ENCODE peak calls at places on chromosome 1, in five cellular contexts. One of them, this sample, is unnamed.

GRCh38 chr1:26378088-26378878 is 5.7 kb upstream of the ZNF683 start:
- DNase-seq in effector CD8-positive, alpha-beta T cell: peak
- DNase-seq in SK-MEL-5: no peak
- DNase-seq in EL: peak
- DNase-seq in WTC11: no peak
- DNase-seq in this sample: peak

GRCh38 chr1:201565024-201565730 is 26.2 kb downstream of the NAV1 start:
- DNase-seq in effector CD8-positive, alpha-beta T cell: no peak
- DNase-seq in SK-MEL-5: peak
- DNase-seq in EL: no peak
- DNase-seq in WTC11: no peak
- DNase-seq in this sample: no peak

GRCh38 chr1:198641966-198642656 is 3.3 kb downstream of the PTPRC start:
- DNase-seq in effector CD8-positive, alpha-beta T cell: no peak
- DNase-seq in SK-MEL-5: no peak
- DNase-seq in EL: no peak
- DNase-seq in WTC11: no peak
- DNase-seq in this sample: no peak

GRCh38 chr1:201020647-201021332 is 2.7 kb downstream of the KIF21B start:
- DNase-seq in effector CD8-positive, alpha-beta T cell: no peak
- DNase-seq in SK-MEL-5: peak
- DNase-seq in EL: peak
- DNase-seq in WTC11: peak
- DNase-seq in this sample: peak

GRCh38 chr1:200039849-200040479 is 12.5 kb downstream of the NR5A2 start:
- DNase-seq in effector CD8-positive, alpha-beta T cell: no peak
- DNase-seq in SK-MEL-5: no peak
- DNase-seq in EL: no peak
- DNase-seq in WTC11: no peak
- DNase-seq in this sample: no peak

GRCh38 chr1:202343652-202344349 is 2.1 kb upstream of the UBE2T start:
- DNase-seq in effector CD8-positive, alpha-beta T cell: no peak
- DNase-seq in SK-MEL-5: peak
- DNase-seq in EL: peak
- DNase-seq in WTC11: no peak
- DNase-seq in this sample: peak

GRCh38 chr1:37556712-37557196 is at the start of gene DNALI1:
- DNase-seq in effector CD8-positive, alpha-beta T cell: no peak
- DNase-seq in SK-MEL-5: peak
- DNase-seq in EL: peak
- DNase-seq in WTC11: peak
- DNase-seq in this sample: peak

GRCh38 chr1:27346357-27346756 is 4.5 kb downstream of the SYTL1 start:
- DNase-seq in effector CD8-positive, alpha-beta T cell: no peak
- DNase-seq in SK-MEL-5: no peak
- DNase-seq in EL: no peak
- DNase-seq in WTC11: no peak
- DNase-seq in this sample: no peak

GRCh38 chr1:218408942-218409341 is 63.8 kb downstream of the TGFB2 start:
- DNase-seq in effector CD8-positive, alpha-beta T cell: no peak
- DNase-seq in SK-MEL-5: no peak
- DNase-seq in EL: no peak
- DNase-seq in WTC11: peak
- DNase-seq in this sample: no peak

GRCh38 chr1:38586993-38587646 is 272.5 kb downstream of the RRAGC start:
- DNase-seq in effector CD8-positive, alpha-beta T cell: peak
- DNase-seq in SK-MEL-5: peak
- DNase-seq in EL: peak
- DNase-seq in WTC11: peak
- DNase-seq in this sample: peak

GRCh38 chr1:151369621-151370048 is 2.9 kb downstream of the SELENBP1 start:
- DNase-seq in effector CD8-positive, alpha-beta T cell: no peak
- DNase-seq in SK-MEL-5: no peak
- DNase-seq in EL: no peak
- DNase-seq in WTC11: no peak
- DNase-seq in this sample: no peak

GRCh38 chr1:175169305-175170018 is 23.1 kb downstream of the KIAA0040 start:
- DNase-seq in effector CD8-positive, alpha-beta T cell: no peak
- DNase-seq in SK-MEL-5: no peak
- DNase-seq in EL: peak
- DNase-seq in WTC11: no peak
- DNase-seq in this sample: peak

GRCh38 chr1:203794764-203795381 is 550 bp upstream of the ZBED6 start:
- DNase-seq in effector CD8-positive, alpha-beta T cell: no peak
- DNase-seq in SK-MEL-5: no peak
- DNase-seq in EL: no peak
- DNase-seq in WTC11: no peak
- DNase-seq in this sample: no peak

GRCh38 chr1:99728494-99729235 is 37.8 kb downstream of the FRRS1 start:
- DNase-seq in effector CD8-positive, alpha-beta T cell: no peak
- DNase-seq in SK-MEL-5: peak
- DNase-seq in EL: peak
- DNase-seq in WTC11: peak
- DNase-seq in this sample: peak

GRCh38 chr1:99504287-99504686 is 141.6 kb upstream of the PALMD start:
- DNase-seq in effector CD8-positive, alpha-beta T cell: no peak
- DNase-seq in SK-MEL-5: peak
- DNase-seq in EL: no peak
- DNase-seq in WTC11: no peak
- DNase-seq in this sample: no peak

GRCh38 chr1:6624712-6625578 is at the start of gene THAP3:
- DNase-seq in effector CD8-positive, alpha-beta T cell: peak
- DNase-seq in SK-MEL-5: peak
- DNase-seq in EL: peak
- DNase-seq in WTC11: peak
- DNase-seq in this sample: peak

GRCh38 chr1:153963850-153964331 is 554 bp upstream of the SLC39A1 start:
- DNase-seq in effector CD8-positive, alpha-beta T cell: no peak
- DNase-seq in SK-MEL-5: no peak
- DNase-seq in EL: peak
- DNase-seq in WTC11: peak
- DNase-seq in this sample: peak

GRCh38 chr1:39964552-39964951 is 9.6 kb downstream of the MFSD2A start:
- DNase-seq in effector CD8-positive, alpha-beta T cell: no peak
- DNase-seq in SK-MEL-5: no peak
- DNase-seq in EL: no peak
- DNase-seq in WTC11: no peak
- DNase-seq in this sample: no peak

GRCh38 chr1:25774921-25775774 is 24.8 kb upstream of the SELENON start:
- DNase-seq in effector CD8-positive, alpha-beta T cell: peak
- DNase-seq in SK-MEL-5: no peak
- DNase-seq in EL: no peak
- DNase-seq in WTC11: no peak
- DNase-seq in this sample: peak

GRCh38 chr1:207026177-207026576 is 6.4 kb downstream of the C1orf116 start:
- DNase-seq in effector CD8-positive, alpha-beta T cell: no peak
- DNase-seq in SK-MEL-5: peak
- DNase-seq in EL: peak
- DNase-seq in WTC11: no peak
- DNase-seq in this sample: peak

GRCh38 chr1:162210171-162210570 is 140.7 kb downstream of the NOS1AP start:
- DNase-seq in effector CD8-positive, alpha-beta T cell: no peak
- DNase-seq in SK-MEL-5: no peak
- DNase-seq in EL: no peak
- DNase-seq in WTC11: no peak
- DNase-seq in this sample: no peak

GRCh38 chr1:113958691-113959090 is 20.6 kb upstream of the OLFML3 start:
- DNase-seq in effector CD8-positive, alpha-beta T cell: no peak
- DNase-seq in SK-MEL-5: no peak
- DNase-seq in EL: no peak
- DNase-seq in WTC11: no peak
- DNase-seq in this sample: no peak

GRCh38 chr1:158199840-158200239 is 19.1 kb downstream of the CD1D start:
- DNase-seq in effector CD8-positive, alpha-beta T cell: no peak
- DNase-seq in SK-MEL-5: no peak
- DNase-seq in EL: no peak
- DNase-seq in WTC11: no peak
- DNase-seq in this sample: no peak

GRCh38 chr1:15945011-15945831 is 30.7 kb downstream of the ZBTB17 start:
- DNase-seq in effector CD8-positive, alpha-beta T cell: no peak
- DNase-seq in SK-MEL-5: no peak
- DNase-seq in EL: no peak
- DNase-seq in WTC11: no peak
- DNase-seq in this sample: no peak

GRCh38 chr1:236039736-236040670 is 24.9 kb downstream of the NID1 start:
- DNase-seq in effector CD8-positive, alpha-beta T cell: no peak
- DNase-seq in SK-MEL-5: peak
- DNase-seq in EL: no peak
- DNase-seq in WTC11: no peak
- DNase-seq in this sample: peak

GRCh38 chr1:17957588-17958267 is 149.9 kb upstream of the IGSF21 start:
- DNase-seq in effector CD8-positive, alpha-beta T cell: no peak
- DNase-seq in SK-MEL-5: no peak
- DNase-seq in EL: no peak
- DNase-seq in WTC11: no peak
- DNase-seq in this sample: no peak

GRCh38 chr1:60149254-60149653 is 75.7 kb upstream of the C1orf87 start:
- DNase-seq in effector CD8-positive, alpha-beta T cell: no peak
- DNase-seq in SK-MEL-5: no peak
- DNase-seq in EL: no peak
- DNase-seq in WTC11: no peak
- DNase-seq in this sample: no peak

GRCh38 chr1:235601087-235601486 is 48.5 kb downstream of the GNG4 start:
- DNase-seq in effector CD8-positive, alpha-beta T cell: no peak
- DNase-seq in SK-MEL-5: peak
- DNase-seq in EL: peak
- DNase-seq in WTC11: peak
- DNase-seq in this sample: peak

GRCh38 chr1:206738370-206739366 is 31.9 kb upstream of the IL19 start:
- DNase-seq in effector CD8-positive, alpha-beta T cell: no peak
- DNase-seq in SK-MEL-5: peak
- DNase-seq in EL: peak
- DNase-seq in WTC11: peak
- DNase-seq in this sample: peak

GRCh38 chr1:172779501-172779900 is 120.6 kb downstream of the FASLG start:
- DNase-seq in effector CD8-positive, alpha-beta T cell: no peak
- DNase-seq in SK-MEL-5: no peak
- DNase-seq in EL: no peak
- DNase-seq in WTC11: no peak
- DNase-seq in this sample: peak

GRCh38 chr1:237386362-237387143 is 344.6 kb downstream of the RYR2 start:
- DNase-seq in effector CD8-positive, alpha-beta T cell: no peak
- DNase-seq in SK-MEL-5: peak
- DNase-seq in EL: peak
- DNase-seq in WTC11: no peak
- DNase-seq in this sample: peak

GRCh38 chr1:44418022-44418673 is 13.1 kb downstream of the RNF220 start:
- DNase-seq in effector CD8-positive, alpha-beta T cell: no peak
- DNase-seq in SK-MEL-5: no peak
- DNase-seq in EL: no peak
- DNase-seq in WTC11: peak
- DNase-seq in this sample: peak

GRCh38 chr1:65751961-65752360 is 40.7 kb upstream of the PDE4B start:
- DNase-seq in effector CD8-positive, alpha-beta T cell: no peak
- DNase-seq in SK-MEL-5: no peak
- DNase-seq in EL: no peak
- DNase-seq in WTC11: no peak
- DNase-seq in this sample: no peak

GRCh38 chr1:161037661-161038522 is 872 bp downstream of the TSTD1 start:
- DNase-seq in effector CD8-positive, alpha-beta T cell: no peak
- DNase-seq in SK-MEL-5: no peak
- DNase-seq in EL: no peak
- DNase-seq in WTC11: peak
- DNase-seq in this sample: no peak

GRCh38 chr1:172176206-172176605 is 244.3 kb upstream of the C1orf105 start:
- DNase-seq in effector CD8-positive, alpha-beta T cell: no peak
- DNase-seq in SK-MEL-5: no peak
- DNase-seq in EL: no peak
- DNase-seq in WTC11: no peak
- DNase-seq in this sample: no peak

GRCh38 chr1:214586621-214587020 is 16.4 kb upstream of the CENPF start:
- DNase-seq in effector CD8-positive, alpha-beta T cell: no peak
- DNase-seq in SK-MEL-5: no peak
- DNase-seq in EL: no peak
- DNase-seq in WTC11: no peak
- DNase-seq in this sample: no peak

GRCh38 chr1:151222130-151222529 is 23.8 kb downstream of the PIP5K1A start:
- DNase-seq in effector CD8-positive, alpha-beta T cell: no peak
- DNase-seq in SK-MEL-5: no peak
- DNase-seq in EL: peak
- DNase-seq in WTC11: no peak
- DNase-seq in this sample: peak

GRCh38 chr1:229381234-229381633 is 38.4 kb upstream of the CCSAP start:
- DNase-seq in effector CD8-positive, alpha-beta T cell: no peak
- DNase-seq in SK-MEL-5: no peak
- DNase-seq in EL: no peak
- DNase-seq in WTC11: peak
- DNase-seq in this sample: no peak

GRCh38 chr1:204503122-204503912 is 8.7 kb upstream of the PIK3C2B start:
- DNase-seq in effector CD8-positive, alpha-beta T cell: no peak
- DNase-seq in SK-MEL-5: peak
- DNase-seq in EL: peak
- DNase-seq in WTC11: no peak
- DNase-seq in this sample: peak

GRCh38 chr1:247494746-247495145 is 36.8 kb upstream of the OR2B11 start:
- DNase-seq in effector CD8-positive, alpha-beta T cell: no peak
- DNase-seq in SK-MEL-5: no peak
- DNase-seq in EL: no peak
- DNase-seq in WTC11: no peak
- DNase-seq in this sample: no peak